ENCODE peak calls at places on chromosomes 6 and 20, in five cellular contexts. D, K, G, B and J are unnamed samples.

GRCh38 chr6:108874470-108875160 is 26.4 kb downstream of the ARMC2 start:
- DNase-seq in K (no peak), B (no peak), D (peak), G (peak), J (peak)

GRCh38 chr6:35448191-35448590 is 3.9 kb upstream of the FANCE start:
- DNase-seq in D (no peak), B (no peak), K (no peak), G (no peak), J (no peak)

GRCh38 chr6:41071501-41071922 is 644 bp downstream of the OARD1 start:
- DNase-seq in K (no peak), D (peak), B (no peak), G (peak), J (peak)

GRCh38 chr6:4774715-4775590 is 1.3 kb upstream of the CDYL start:
- DNase-seq in D (no peak), B (no peak), K (peak), G (peak), J (peak)

GRCh38 chr6:39313526-39314272 is 520 bp downstream of the KCNK17 start:
- DNase-seq in K (no peak), D (no peak), G (no peak), B (no peak), J (no peak)

GRCh38 chr20:59191036-59191755 is 27.6 kb downstream of the ZNF831 start:
- DNase-seq in D (no peak), B (no peak), K (no peak), G (no peak), J (no peak)

GRCh38 chr6:26045046-26045938 is 41.9 kb upstream of the HFE start:
- DNase-seq in B (peak), K (peak), D (peak), G (peak), J (peak)

GRCh38 chr6:52293067-52293466 is 8.5 kb upstream of the MCM3 start:
- DNase-seq in G (no peak), K (no peak), B (no peak), D (no peak), J (no peak)

GRCh38 chr20:15257471-15257870 is 920.1 kb upstream of the FLRT3 start:
- DNase-seq in G (no peak), B (no peak), D (no peak), K (no peak), J (no peak)

GRCh38 chr20:62266340-62266739 is 28.0 kb downstream of the OSBPL2 start:
- DNase-seq in D (no peak), G (peak), B (no peak), K (no peak), J (no peak)

GRCh38 chr6:34657307-34657978 is 39.1 kb downstream of the ILRUN start:
- DNase-seq in B (no peak), D (peak), G (peak), K (no peak), J (no peak)

GRCh38 chr6:154394571-154394970 is 38.0 kb upstream of the IPCEF1 start:
- DNase-seq in K (no peak), D (no peak), B (no peak), G (no peak), J (no peak)

GRCh38 chr6:155041781-155042279 is 46.7 kb downstream of the TIAM2 start:
- DNase-seq in B (no peak), K (no peak), D (no peak), G (no peak), J (no peak)

GRCh38 chr20:47655635-47656034 is 129.6 kb downstream of the SULF2 start:
- DNase-seq in K (no peak), G (no peak), B (no peak), D (no peak), J (no peak)

GRCh38 chr6:3088446-3088845 is 20.2 kb downstream of the RIPK1 start:
- DNase-seq in D (peak), K (no peak), B (no peak), G (peak), J (no peak)

GRCh38 chr20:1375515-1375914 is 17.3 kb downstream of the FKBP1A start:
- DNase-seq in D (peak), K (no peak), B (no peak), G (peak), J (no peak)

GRCh38 chr20:402898-403581 is 5.1 kb upstream of the RBCK1 start:
- DNase-seq in K (no peak), D (no peak), G (no peak), B (no peak), J (no peak)

GRCh38 chr6:27757307-27757706 is 154.9 kb downstream of the OR2B2 start:
- DNase-seq in K (peak), B (no peak), D (no peak), G (no peak), J (peak)

GRCh38 chr6:166360243-166361079 is 18.1 kb upstream of the SFT2D1 start:
- DNase-seq in G (no peak), K (no peak), B (no peak), D (peak), J (no peak)

GRCh38 chr6:108383967-108384366 is 89.1 kb downstream of the AFG1L start:
- DNase-seq in D (no peak), G (no peak), K (no peak), B (no peak), J (no peak)

DNA sequence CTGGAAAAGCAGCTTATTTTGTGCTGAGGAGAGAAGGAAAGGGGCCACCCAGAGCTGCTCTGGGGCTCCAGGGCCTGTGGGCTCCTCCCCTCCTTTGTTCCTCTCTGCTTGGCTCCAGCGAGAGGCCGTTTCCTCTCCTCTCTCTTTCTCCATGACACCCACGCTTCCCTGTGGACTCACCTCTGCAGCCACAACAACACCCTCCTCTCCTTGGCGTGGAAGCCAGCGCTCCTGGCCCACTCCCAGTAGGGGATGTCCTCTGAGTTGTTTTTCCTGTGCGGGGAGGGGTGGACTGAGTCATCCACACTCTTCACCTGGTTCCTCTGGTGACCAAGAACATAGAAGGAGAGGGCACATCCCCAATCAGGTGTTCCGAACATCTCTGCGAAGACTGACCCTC is 4.9 kb upstream of the CDSN start:
- DNase-seq in K (peak), B (no peak), G (peak), D (peak), J (no peak)
- H3K27ac ChIP-seq in K (peak), B (no peak), G (no peak), D (no peak), J (no peak)

GRCh38 chr6:11214438-11214837 is 18.0 kb downstream of the NEDD9 start:
- DNase-seq in D (no peak), K (no peak), G (no peak), B (no peak), J (no peak)

GRCh38 chr6:11213305-11214106 is 19.0 kb downstream of the NEDD9 start:
- DNase-seq in B (no peak), K (no peak), G (no peak), D (peak), J (no peak)

GRCh38 chr6:11211235-11211634 is 21.2 kb downstream of the NEDD9 start:
- DNase-seq in G (no peak), K (no peak), B (no peak), D (no peak), J (no peak)

GRCh38 chr6:11210386-11211138 is 21.9 kb downstream of the NEDD9 start:
- DNase-seq in B (no peak), D (no peak), G (no peak), K (no peak), J (no peak)

DNA sequence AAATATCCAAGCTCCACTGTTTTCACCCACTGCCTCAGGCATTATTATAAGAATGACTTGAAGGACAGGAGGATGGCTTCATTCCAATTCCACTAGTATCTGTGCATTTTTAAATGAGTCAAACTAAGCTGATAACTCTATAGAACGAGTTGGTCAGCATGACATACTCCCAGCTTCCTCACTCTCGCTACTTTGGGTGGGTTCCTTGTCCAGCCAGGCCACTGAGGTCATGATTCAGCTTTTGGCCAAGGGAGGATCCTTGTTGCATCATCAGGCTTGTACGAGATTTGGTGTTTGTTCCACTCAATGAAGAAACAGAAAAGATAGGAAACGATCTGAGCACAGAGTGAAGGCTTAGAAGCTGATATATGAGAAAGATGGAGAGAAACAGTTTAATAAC is 19.8 kb downstream of the NEDD9 start:
- DNase-seq in B (no peak), K (peak), D (peak), G (peak), J (no peak)
- H3K27ac ChIP-seq in B (peak), K (peak), D (no peak), G (peak), J (no peak)

DNA sequence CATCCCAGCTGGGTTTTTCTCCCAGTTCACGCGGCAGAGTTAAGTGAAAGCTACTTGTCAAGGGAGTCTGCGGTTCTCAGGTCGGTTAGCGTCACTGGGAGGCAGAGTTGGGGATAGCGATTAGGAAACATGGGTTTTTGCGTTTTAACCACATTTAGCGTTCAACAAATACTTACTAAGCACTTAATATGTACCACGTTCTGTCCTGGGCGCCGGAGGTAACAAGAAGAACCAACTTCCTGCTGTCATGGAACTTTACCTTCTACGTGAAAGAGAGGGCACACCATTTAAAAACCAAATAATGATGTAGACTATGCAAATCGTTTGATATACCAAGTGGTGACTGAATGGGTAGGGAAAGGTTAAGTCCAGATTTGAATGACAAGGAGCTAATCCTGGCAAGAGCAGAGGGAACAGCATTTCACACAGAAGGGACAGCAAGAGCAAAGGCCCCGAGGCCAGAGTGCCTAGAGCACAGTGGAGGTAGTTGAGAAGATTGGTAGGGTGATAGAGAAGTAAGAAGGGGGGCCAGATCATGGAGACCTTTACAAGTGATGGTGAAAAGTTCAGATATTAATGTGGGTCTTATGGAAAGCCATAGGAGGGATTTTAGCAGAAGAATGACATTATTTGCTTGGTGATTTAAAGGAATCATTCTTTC is 740 bp downstream of the RIOK1 start:
- DNase-seq in B (no peak), G (no peak), D (peak), K (no peak), J (no peak)
- H3K27ac ChIP-seq in B (peak), G (peak), D (peak), K (peak), J (peak)

GRCh38 chr6:158568549-158568948 is 8.7 kb downstream of the TMEM181 start:
- DNase-seq in G (no peak), B (no peak), D (no peak), K (no peak), J (no peak)
- H3K27ac ChIP-seq in G (no peak), B (no peak), D (no peak), K (no peak), J (peak)